ENCODE peak calls at places on chromosomes 7 and 10, in six cellular contexts. M is colonic mucosa; K is CD8-positive, alpha-beta T cell; O is PC-3; R is stomach; F is IMR-90. P is an unnamed sample.

GRCh38 chr7:130356760-130357611 is 12.4 kb downstream of the CPA5 start:
- DNase-seq in O (peak; percentile 96), R (no peak), K (no peak), M (no peak), F (peak; percentile 91), P (no peak)

GRCh38 chr10:84715911-84716310 is 387.5 kb downstream of the CCSER2 start:
- DNase-seq in M (peak; percentile 21), F (peak; percentile 8), R (no peak), O (peak; percentile 59), K (no peak), P (no peak)

GRCh38 chr7:80131675-80132435 is 2.8 kb upstream of the GNAI1 start:
- DNase-seq in M (no peak), R (no peak), K (no peak), O (no peak), F (no peak), P (no peak)

GRCh38 chr7:135714534-135715009 is 13.4 kb downstream of the SLC13A4 start:
- DNase-seq in K (no peak), F (peak; percentile 74), M (no peak), O (peak; percentile 84), R (no peak), P (no peak)

GRCh38 chr10:28201666-28202400 is 101.0 kb downstream of the MPP7 start:
- DNase-seq in R (no peak), K (no peak), M (no peak), F (peak; percentile 65), O (peak; percentile 85), P (no peak)

GRCh38 chr10:125144693-125145623 is 15.4 kb downstream of the CTBP2 start:
- DNase-seq in R (no peak), K (no peak), F (peak; percentile 57), M (no peak), O (no peak), P (no peak)

GRCh38 chr7:100983451-100984187 is 14.3 kb downstream of the MUC12 start:
- DNase-seq in M (peak; percentile 73), O (peak; percentile 87), R (no peak), K (no peak), F (peak; percentile 31), P (no peak)

GRCh38 chr10:31669367-31669766 is 259.3 kb downstream of the ARHGAP12 start:
- DNase-seq in F (no peak), R (no peak), O (no peak), K (no peak), M (no peak), P (no peak)

GRCh38 chr10:97548828-97549455 is 23.6 kb upstream of the ANKRD2 start:
- DNase-seq in F (no peak), O (no peak), K (no peak), R (no peak), M (no peak), P (no peak)

GRCh38 chr7:149325248-149325647 is 63.3 kb downstream of the ZNF783 start:
- DNase-seq in F (no peak), M (no peak), K (no peak), R (no peak), O (no peak), P (no peak)

GRCh38 chr7:27151945-27152815 is at the start of gene HOXA3:
- DNase-seq in O (peak; percentile 72), R (peak; percentile 26), K (no peak), M (peak; percentile 93), F (peak; percentile 59), P (no peak)

GRCh38 chr10:32210306-32211045 is 136.5 kb downstream of the EPC1 start:
- DNase-seq in O (peak; percentile 62), K (no peak), R (no peak), F (peak; percentile 59), M (peak; percentile 33), P (no peak)

GRCh38 chr7:135169936-135170222 is 628 bp downstream of the CYREN start:
- DNase-seq in F (no peak), R (no peak), K (no peak), M (no peak), O (no peak), P (no peak)

GRCh38 chr10:18719811-18720210 is 60.6 kb downstream of the ARL5B start:
- DNase-seq in O (peak; percentile 77), M (no peak), K (no peak), F (peak; percentile 26), R (no peak), P (no peak)

GRCh38 chr7:99131290-99131689 is 12.6 kb downstream of the SMURF1 start:
- DNase-seq in R (no peak), F (no peak), K (no peak), O (no peak), M (no peak), P (no peak)

GRCh38 chr10:70478191-70479160 is at the start of gene PALD1:
- DNase-seq in O (peak; percentile 70), R (peak; percentile 44), M (peak; percentile 64), F (no peak), K (no peak), P (no peak)

GRCh38 chr7:136133491-136133990 is 156.4 kb upstream of the MTPN start:
- DNase-seq in M (no peak), R (no peak), F (peak; percentile 8), O (no peak), K (no peak), P (no peak)

GRCh38 chr7:116101709-116102108 is 71.1 kb upstream of the TFEC start:
- DNase-seq in O (peak; percentile 11), F (peak; percentile 65), K (no peak), R (no peak), M (no peak), P (no peak)

GRCh38 chr10:122504551-122504950 is 43.2 kb downstream of the HTRA1 start:
- DNase-seq in O (peak; percentile 82), R (peak; percentile 78), K (no peak), M (peak; percentile 78), F (peak; percentile 94), P (no peak)

GRCh38 chr7:107118109-107118900 is 50.5 kb upstream of the HBP1 start:
- DNase-seq in M (no peak), F (peak; percentile 55), R (no peak), O (no peak), K (no peak), P (no peak)

GRCh38 chr7:79968249-79968648 is 166.4 kb upstream of the GNAI1 start:
- DNase-seq in M (no peak), K (no peak), F (no peak), R (no peak), O (no peak), P (no peak)

GRCh38 chr10:49649294-49649693 is 30.2 kb upstream of the C10orf53 start:
- DNase-seq in M (no peak), O (no peak), F (no peak), K (no peak), R (peak; percentile 22), P (no peak)

GRCh38 chr7:22184549-22185199 is 172.3 kb downstream of the RAPGEF5 start:
- DNase-seq in O (no peak), K (no peak), R (no peak), F (no peak), M (no peak), P (no peak)

GRCh38 chr7:94392391-94392782 is 2.3 kb upstream of the COL1A2 start:
- DNase-seq in F (no peak), R (no peak), M (no peak), K (no peak), O (no peak), P (no peak)

GRCh38 chr10:525565-526315 is 163.7 kb downstream of the DIP2C start:
- DNase-seq in F (peak; percentile 61), O (peak; percentile 3), K (no peak), M (no peak), R (no peak), P (no peak)

GRCh38 chr7:52547301-52547920 is 488.0 kb upstream of the POM121L12 start:
- DNase-seq in K (no peak), R (no peak), O (no peak), M (no peak), F (no peak), P (no peak)

GRCh38 chr10:98489561-98490481 is 43.1 kb upstream of the HPS1 start:
- DNase-seq in K (no peak), F (no peak), M (no peak), R (no peak), O (peak; percentile 80), P (no peak)

DNA sequence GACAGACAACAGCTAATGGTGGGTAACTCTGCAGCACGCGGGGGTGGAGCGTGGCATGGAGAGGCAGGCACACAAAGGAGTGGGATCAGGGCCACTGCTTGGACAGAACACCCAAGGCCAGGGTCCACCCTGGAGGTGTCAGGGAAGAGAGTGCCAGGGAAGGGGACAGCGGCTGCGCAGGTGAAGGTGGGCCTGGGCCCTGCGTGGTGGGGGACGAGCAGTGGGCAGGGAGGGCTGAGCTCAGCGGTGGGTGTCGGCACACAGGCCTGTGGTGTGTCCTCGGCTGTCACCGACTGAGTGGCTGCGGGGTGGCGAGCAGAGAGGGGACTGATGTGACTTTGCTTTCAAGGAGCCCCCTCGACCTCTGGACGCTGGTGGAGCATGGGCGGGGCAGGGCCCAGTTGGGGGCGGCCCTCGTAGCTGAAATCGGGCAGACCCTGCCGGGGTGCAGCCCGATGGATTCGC is 8.4 kb upstream of the SCART1 start:
- DNase-seq in K (no peak), O (no peak), R (peak; percentile 23), F (no peak), M (peak; percentile 16), P (no peak)
- TF ChIP-seq CTCF in K (no peak), O (no peak), R (no peak), F (no peak), M (no peak), P (no peak)

DNA sequence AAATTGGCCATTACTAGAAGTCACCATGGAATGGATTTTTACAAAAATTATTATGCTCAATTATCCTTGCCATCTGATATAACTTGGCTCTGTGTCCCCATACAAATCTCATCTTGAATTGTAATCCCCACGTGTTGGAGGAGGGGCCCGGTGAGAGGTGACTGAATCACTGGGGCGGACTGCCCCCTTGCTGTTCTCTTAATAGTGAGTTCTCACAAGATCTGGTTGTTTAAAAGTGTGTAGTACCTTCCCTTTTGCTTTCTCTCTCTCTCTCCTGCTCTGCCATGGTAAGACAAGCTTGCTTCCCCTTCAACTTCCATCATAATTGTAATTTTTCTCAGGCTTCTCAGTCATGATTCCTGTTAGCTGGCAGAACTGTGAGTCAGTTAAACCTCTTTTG is 1023.6 kb downstream of the XPNPEP1 start:
- DNase-seq in R (no peak), O (no peak), F (no peak), M (no peak), K (no peak), P (no peak)
- H3K9me3 ChIP-seq in R (no peaks in the 10 kb centered on the region), O (no peaks in the 10 kb centered on the region), F (no peaks in the 10 kb centered on the region), M (no peaks in the 10 kb centered on the region), K (no peaks in the 10 kb centered on the region), P (no peaks in the 10 kb centered on the region)

GRCh38 chr10:79090134-79090803 is 21.5 kb downstream of the ZMIZ1 start:
- DNase-seq in R (no peak), M (no peak), O (peak; percentile 53), F (peak; percentile 57), K (no peak), P (no peak)
- H3K27ac ChIP-seq in R (peak overlapping the region; percentile 34), M (no peak overlapping the region), O (no peak overlapping the region), F (peak overlapping the region; percentile 12), K (no peak overlapping the region), P (no peak overlapping the region)

GRCh38 chr10:73908853-73909611 is 1.9 kb upstream of the PLAU start:
- DNase-seq in O (peak; percentile 100), K (peak; percentile 24), M (peak; percentile 40), F (peak; percentile 100), R (no peak), P (no peak)

GRCh38 chr10:73910764-73911552 is at the start of gene PLAU:
- DNase-seq in M (peak; percentile 70), O (peak; percentile 91), R (peak; percentile 44), K (peak; percentile 3), F (peak; percentile 57), P (no peak)

GRCh38 chr10:73911553-73912004 is 647 bp downstream of the PLAU start:
- DNase-seq in R (no peak), M (peak; percentile 45), F (peak; percentile 43), O (peak; percentile 79), K (no peak), P (no peak)

GRCh38 chr10:73909716-73910115 is 1.2 kb upstream of the PLAU start:
- DNase-seq in O (no peak), K (no peak), F (no peak), M (no peak), R (no peak), P (no peak)

GRCh38 chr10:73910401-73910763 is 550 bp upstream of the PLAU start:
- DNase-seq in O (peak; percentile 69), F (peak; percentile 43), R (no peak), M (peak; percentile 31), K (no peak), P (no peak)
- TF ChIP-seq CTCF in O (no peak), F (no peak), R (no peak), M (no peak), K (no peak), P (no peak)

P was measured in CD4-positive, alpha-beta T cell.